ENCODE peak calls at places on chromosomes 7 and 10, in nine cellular contexts. One of them, this sample, is unnamed.

GRCh38 chr10:18134921-18135320 is 5.3 kb upstream of the CACNB2 start:
- DNase-seq in pancreas: no peak
- DNase-seq in psoas muscle: no peak
- DNase-seq in fibroblast of pulmonary artery: no peak
- DNase-seq in mucosa of descending colon: no peak
- DNase-seq in NB4: no peak
- DNase-seq in uterus: no peak
- DNase-seq in epithelial cell of esophagus: no peak
- DNase-seq in osteoblast: no peak
- DNase-seq in this sample: no peak

GRCh38 chr7:74606101-74606908 is 51.2 kb upstream of the GTF2I start:
- DNase-seq in pancreas: peak
- DNase-seq in psoas muscle: peak
- DNase-seq in fibroblast of pulmonary artery: no peak
- DNase-seq in mucosa of descending colon: peak
- DNase-seq in NB4: peak
- DNase-seq in uterus: no peak
- DNase-seq in epithelial cell of esophagus: no peak
- DNase-seq in osteoblast: peak
- DNase-seq in this sample: peak

GRCh38 chr10:44733743-44734488 is 177.2 kb upstream of the TMEM72 start:
- DNase-seq in pancreas: peak
- DNase-seq in psoas muscle: no peak
- DNase-seq in fibroblast of pulmonary artery: no peak
- DNase-seq in mucosa of descending colon: no peak
- DNase-seq in NB4: no peak
- DNase-seq in uterus: no peak
- DNase-seq in epithelial cell of esophagus: no peak
- DNase-seq in osteoblast: no peak
- DNase-seq in this sample: no peak

GRCh38 chr10:110387983-110388681 is 83.4 kb upstream of the SMNDC1 start:
- DNase-seq in pancreas: no peak
- DNase-seq in psoas muscle: no peak
- DNase-seq in fibroblast of pulmonary artery: peak
- DNase-seq in mucosa of descending colon: no peak
- DNase-seq in NB4: no peak
- DNase-seq in uterus: no peak
- DNase-seq in epithelial cell of esophagus: no peak
- DNase-seq in osteoblast: no peak
- DNase-seq in this sample: no peak

GRCh38 chr7:38748056-38748610 is 117.0 kb upstream of the AMPH start:
- DNase-seq in pancreas: no peak
- DNase-seq in psoas muscle: no peak
- DNase-seq in fibroblast of pulmonary artery: peak
- DNase-seq in mucosa of descending colon: no peak
- DNase-seq in NB4: peak
- DNase-seq in uterus: no peak
- DNase-seq in epithelial cell of esophagus: peak
- DNase-seq in osteoblast: no peak
- DNase-seq in this sample: peak

GRCh38 chr10:116271593-116272496 is 1.2 kb downstream of the GFRA1 start:
- DNase-seq in pancreas: peak
- DNase-seq in psoas muscle: peak
- DNase-seq in fibroblast of pulmonary artery: no peak
- DNase-seq in mucosa of descending colon: no peak
- DNase-seq in NB4: no peak
- DNase-seq in uterus: no peak
- DNase-seq in epithelial cell of esophagus: no peak
- DNase-seq in osteoblast: peak
- DNase-seq in this sample: no peak

GRCh38 chr10:60828489-60828852 is 50.2 kb downstream of the CDK1 start:
- DNase-seq in pancreas: no peak
- DNase-seq in psoas muscle: no peak
- DNase-seq in fibroblast of pulmonary artery: peak
- DNase-seq in mucosa of descending colon: no peak
- DNase-seq in NB4: no peak
- DNase-seq in uterus: no peak
- DNase-seq in epithelial cell of esophagus: no peak
- DNase-seq in osteoblast: no peak
- DNase-seq in this sample: peak

GRCh38 chr10:79425074-79425532 is 20.3 kb downstream of the ZCCHC24 start:
- DNase-seq in pancreas: no peak
- DNase-seq in psoas muscle: no peak
- DNase-seq in fibroblast of pulmonary artery: no peak
- DNase-seq in mucosa of descending colon: peak
- DNase-seq in NB4: no peak
- DNase-seq in uterus: no peak
- DNase-seq in epithelial cell of esophagus: no peak
- DNase-seq in osteoblast: no peak
- DNase-seq in this sample: no peak

GRCh38 chr7:159088016-159088865 is 56.4 kb downstream of the VIPR2 start:
- DNase-seq in pancreas: no peak
- DNase-seq in psoas muscle: no peak
- DNase-seq in fibroblast of pulmonary artery: no peak
- DNase-seq in mucosa of descending colon: no peak
- DNase-seq in NB4: no peak
- DNase-seq in uterus: no peak
- DNase-seq in epithelial cell of esophagus: no peak
- DNase-seq in osteoblast: peak
- DNase-seq in this sample: no peak

GRCh38 chr7:151755131-151755787 is 121.7 kb downstream of the PRKAG2 start:
- DNase-seq in pancreas: no peak
- DNase-seq in psoas muscle: peak
- DNase-seq in fibroblast of pulmonary artery: peak
- DNase-seq in mucosa of descending colon: no peak
- DNase-seq in NB4: peak
- DNase-seq in uterus: peak
- DNase-seq in epithelial cell of esophagus: no peak
- DNase-seq in osteoblast: no peak
- DNase-seq in this sample: peak

GRCh38 chr10:11440250-11441150 is 170.9 kb downstream of the USP6NL start:
- DNase-seq in pancreas: no peak
- DNase-seq in psoas muscle: no peak
- DNase-seq in fibroblast of pulmonary artery: no peak
- DNase-seq in mucosa of descending colon: no peak
- DNase-seq in NB4: no peak
- DNase-seq in uterus: no peak
- DNase-seq in epithelial cell of esophagus: no peak
- DNase-seq in osteoblast: no peak
- DNase-seq in this sample: no peak

GRCh38 chr10:62025901-62026879 is 124.7 kb downstream of the ARID5B start:
- DNase-seq in pancreas: no peak
- DNase-seq in psoas muscle: no peak
- DNase-seq in fibroblast of pulmonary artery: peak
- DNase-seq in mucosa of descending colon: no peak
- DNase-seq in NB4: no peak
- DNase-seq in uterus: no peak
- DNase-seq in epithelial cell of esophagus: peak
- DNase-seq in osteoblast: no peak
- DNase-seq in this sample: peak

GRCh38 chr10:55627526-55628170 is 733.4 kb downstream of the ZWINT start:
- DNase-seq in pancreas: no peak
- DNase-seq in psoas muscle: no peak
- DNase-seq in fibroblast of pulmonary artery: no peak
- DNase-seq in mucosa of descending colon: no peak
- DNase-seq in NB4: no peak
- DNase-seq in uterus: no peak
- DNase-seq in epithelial cell of esophagus: no peak
- DNase-seq in osteoblast: no peak
- DNase-seq in this sample: no peak
- H3K4me3 ChIP-seq in pancreas: no peak
- H3K4me3 ChIP-seq in psoas muscle: peak
- H3K4me3 ChIP-seq in fibroblast of pulmonary artery: no peak
- H3K4me3 ChIP-seq in mucosa of descending colon: no peak
- H3K4me3 ChIP-seq in NB4: no peak
- H3K4me3 ChIP-seq in uterus: no peak
- H3K4me3 ChIP-seq in epithelial cell of esophagus: no peak
- H3K4me3 ChIP-seq in osteoblast: no peak
- H3K4me3 ChIP-seq in this sample: no peak

GRCh38 chr10:72567421-72567820 is 58.5 kb downstream of the MICU1 start:
- DNase-seq in pancreas: no peak
- DNase-seq in psoas muscle: peak
- DNase-seq in fibroblast of pulmonary artery: peak
- DNase-seq in mucosa of descending colon: no peak
- DNase-seq in NB4: no peak
- DNase-seq in uterus: no peak
- DNase-seq in epithelial cell of esophagus: peak
- DNase-seq in osteoblast: peak
- DNase-seq in this sample: no peak

GRCh38 chr10:72563327-72563932 is 62.4 kb downstream of the MICU1 start:
- DNase-seq in pancreas: no peak
- DNase-seq in psoas muscle: no peak
- DNase-seq in fibroblast of pulmonary artery: no peak
- DNase-seq in mucosa of descending colon: no peak
- DNase-seq in NB4: peak
- DNase-seq in uterus: no peak
- DNase-seq in epithelial cell of esophagus: no peak
- DNase-seq in osteoblast: no peak
- DNase-seq in this sample: no peak

GRCh38 chr10:72564596-72564995 is 61.3 kb downstream of the MICU1 start:
- DNase-seq in pancreas: no peak
- DNase-seq in psoas muscle: no peak
- DNase-seq in fibroblast of pulmonary artery: peak
- DNase-seq in mucosa of descending colon: no peak
- DNase-seq in NB4: peak
- DNase-seq in uterus: no peak
- DNase-seq in epithelial cell of esophagus: peak
- DNase-seq in osteoblast: peak
- DNase-seq in this sample: peak

GRCh38 chr10:72573079-72573478 is 52.8 kb downstream of the MICU1 start:
- DNase-seq in pancreas: no peak
- DNase-seq in psoas muscle: no peak
- DNase-seq in fibroblast of pulmonary artery: no peak
- DNase-seq in mucosa of descending colon: no peak
- DNase-seq in NB4: no peak
- DNase-seq in uterus: no peak
- DNase-seq in epithelial cell of esophagus: no peak
- DNase-seq in osteoblast: no peak
- DNase-seq in this sample: no peak

DNA sequence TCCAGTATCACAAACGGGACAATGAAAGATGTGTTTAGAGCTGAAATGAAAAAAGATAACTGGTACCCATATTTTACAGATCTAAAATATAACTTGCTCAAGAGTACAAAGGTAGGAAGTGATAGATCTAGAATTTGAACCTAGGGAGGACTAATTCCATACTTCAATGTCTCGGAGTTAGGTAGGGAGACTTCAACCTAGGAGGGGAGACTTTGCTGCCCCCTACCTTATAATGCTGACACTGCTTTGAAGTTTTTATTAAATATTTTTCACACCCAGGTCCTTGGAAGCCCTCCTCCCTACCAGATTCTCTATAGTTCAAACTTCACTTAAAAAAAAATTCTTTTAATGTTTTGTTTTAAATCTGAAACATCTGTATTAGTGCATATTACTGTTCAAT is 58.0 kb downstream of the MICU1 start:
- DNase-seq in pancreas: no peak
- DNase-seq in psoas muscle: no peak
- DNase-seq in fibroblast of pulmonary artery: peak
- DNase-seq in mucosa of descending colon: no peak
- DNase-seq in NB4: peak
- DNase-seq in uterus: no peak
- DNase-seq in epithelial cell of esophagus: peak
- DNase-seq in osteoblast: peak
- DNase-seq in this sample: peak
- TF ChIP-seq CTCF in pancreas: no peak
- TF ChIP-seq CTCF in psoas muscle: peak
- TF ChIP-seq CTCF in fibroblast of pulmonary artery: peak
- TF ChIP-seq CTCF in mucosa of descending colon: no peak
- TF ChIP-seq CTCF in NB4: peak
- TF ChIP-seq CTCF in uterus: peak
- TF ChIP-seq CTCF in epithelial cell of esophagus: peak
- TF ChIP-seq CTCF in osteoblast: peak
- TF ChIP-seq CTCF in this sample: peak

DNA sequence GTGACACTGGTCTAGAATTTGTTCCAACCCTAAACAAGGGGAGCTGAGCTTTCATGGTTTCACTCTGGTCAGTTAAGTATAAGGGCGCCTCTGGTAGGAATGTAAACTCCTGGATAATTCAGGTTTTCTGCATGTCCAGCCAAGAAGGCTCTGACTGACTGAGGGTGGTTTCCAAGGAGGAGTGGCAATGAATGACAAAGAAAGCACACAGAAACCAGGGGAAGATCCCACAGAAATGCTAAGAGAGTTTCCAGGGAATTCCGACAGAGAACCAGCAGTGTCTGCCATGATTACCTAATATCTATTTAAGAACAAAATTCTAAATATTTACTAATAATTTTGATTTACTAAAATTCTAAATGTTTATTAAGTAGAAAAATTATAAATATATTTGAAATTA is 27.3 kb upstream of the NRG3 start:
- DNase-seq in pancreas: no peak
- DNase-seq in psoas muscle: no peak
- DNase-seq in fibroblast of pulmonary artery: no peak
- DNase-seq in mucosa of descending colon: no peak
- DNase-seq in NB4: no peak
- DNase-seq in uterus: no peak
- DNase-seq in epithelial cell of esophagus: no peak
- DNase-seq in osteoblast: no peak
- DNase-seq in this sample: no peak
- H3K4me3 ChIP-seq in pancreas: no peak
- H3K4me3 ChIP-seq in psoas muscle: no peak
- H3K4me3 ChIP-seq in fibroblast of pulmonary artery: no peak
- H3K4me3 ChIP-seq in mucosa of descending colon: no peak
- H3K4me3 ChIP-seq in NB4: no peak
- H3K4me3 ChIP-seq in uterus: no peak
- H3K4me3 ChIP-seq in epithelial cell of esophagus: no peak
- H3K4me3 ChIP-seq in osteoblast: no peak
- H3K4me3 ChIP-seq in this sample: no peak

GRCh38 chr10:83527934-83528333 is 611.4 kb upstream of the GHITM start:
- DNase-seq in pancreas: no peak
- DNase-seq in psoas muscle: no peak
- DNase-seq in fibroblast of pulmonary artery: no peak
- DNase-seq in mucosa of descending colon: no peak
- DNase-seq in NB4: no peak
- DNase-seq in uterus: no peak
- DNase-seq in epithelial cell of esophagus: no peak
- DNase-seq in osteoblast: no peak
- DNase-seq in this sample: no peak
- TF ChIP-seq CTCF in pancreas: no peak
- TF ChIP-seq CTCF in psoas muscle: no peak
- TF ChIP-seq CTCF in fibroblast of pulmonary artery: no peak
- TF ChIP-seq CTCF in mucosa of descending colon: no peak
- TF ChIP-seq CTCF in NB4: no peak
- TF ChIP-seq CTCF in uterus: no peak
- TF ChIP-seq CTCF in epithelial cell of esophagus: no peak
- TF ChIP-seq CTCF in osteoblast: no peak
- TF ChIP-seq CTCF in this sample: no peak

DNA sequence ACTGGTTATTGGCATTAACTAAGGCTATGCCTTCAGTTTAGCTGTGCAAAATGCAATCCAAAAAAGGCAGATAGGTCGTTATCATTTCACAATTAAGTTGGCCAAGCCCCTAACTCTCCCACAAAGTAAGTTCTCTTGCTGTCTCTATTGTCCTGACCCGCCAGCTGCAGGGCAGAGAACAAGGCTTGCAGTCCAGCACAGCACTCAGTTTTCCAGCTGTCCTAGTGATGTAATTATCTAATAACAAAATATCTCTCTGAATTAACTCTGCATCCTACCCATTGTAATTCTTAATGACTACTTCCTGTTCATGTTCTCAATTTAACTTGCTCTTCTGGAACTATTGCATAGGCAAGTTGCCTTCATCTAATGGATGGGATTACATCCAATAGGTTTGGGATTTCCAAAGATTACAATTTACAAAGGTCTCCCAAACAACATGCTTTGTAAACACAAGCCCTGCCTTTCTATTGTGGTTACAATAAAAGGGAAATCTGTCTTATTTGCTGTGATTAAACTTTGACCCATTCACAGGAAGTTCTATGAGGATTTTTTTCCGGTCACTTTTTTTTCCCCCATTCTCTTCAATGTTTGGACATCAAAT is 55.2 kb downstream of the CDK6 start:
- DNase-seq in pancreas: no peak
- DNase-seq in psoas muscle: peak
- DNase-seq in fibroblast of pulmonary artery: peak
- DNase-seq in mucosa of descending colon: no peak
- DNase-seq in NB4: peak
- DNase-seq in uterus: peak
- DNase-seq in epithelial cell of esophagus: no peak
- DNase-seq in osteoblast: no peak
- DNase-seq in this sample: peak
- H3K4me3 ChIP-seq in pancreas: no peak
- H3K4me3 ChIP-seq in psoas muscle: no peak
- H3K4me3 ChIP-seq in fibroblast of pulmonary artery: no peak
- H3K4me3 ChIP-seq in mucosa of descending colon: no peak
- H3K4me3 ChIP-seq in NB4: no peak
- H3K4me3 ChIP-seq in uterus: no peak
- H3K4me3 ChIP-seq in epithelial cell of esophagus: no peak
- H3K4me3 ChIP-seq in osteoblast: no peak
- H3K4me3 ChIP-seq in this sample: no peak

This sample was measured in fibroblast of villous mesenchyme.